ENCODE peak calls at places on chromosomes 16 and 17, in seven cellular contexts. F is heart right ventricle, C is HL-60, S is left ventricle myocardium inferior, G is colonic mucosa, I is OCI-LY7, A is IMR-90. Y is an unnamed sample.

GRCh38 chr16:2831203-2831602 is 1.1 kb downstream of the ZG16B start:
- DNase-seq in F (no peak), C (no peak), S (no peak), G (no peak), I (no peak), A (no peak), Y (no peak)

GRCh38 chr17:27546624-27547300 is 84.2 kb upstream of the LGALS9 start:
- DNase-seq in F (no peak), C (no peak), S (no peak), G (no peak), I (no peak), A (peak), Y (no peak)

GRCh38 chr16:81642107-81642436 is 137.0 kb upstream of the PLCG2 start:
- DNase-seq in F (no peak), C (no peak), S (no peak), G (no peak), I (no peak), A (no peak), Y (no peak)

GRCh38 chr17:7739746-7740145 is 22.2 kb downstream of the DNAH2 start:
- DNase-seq in F (no peak), C (no peak), S (no peak), G (no peak), I (no peak), A (no peak), Y (no peak)

GRCh38 chr17:37385439-37385990 is 9.7 kb downstream of the C17orf78 start:
- DNase-seq in F (no peak), C (no peak), S (no peak), G (no peak), I (no peak), A (no peak), Y (no peak)

GRCh38 chr17:40113961-40114272 is 7.9 kb upstream of the MSL1 start:
- DNase-seq in F (no peak), C (no peak), S (no peak), G (no peak), I (no peak), A (peak), Y (no peak)

GRCh38 chr17:8904201-8904600 is 36.7 kb upstream of the PIK3R6 start:
- DNase-seq in F (no peak), C (no peak), S (no peak), G (no peak), I (no peak), A (no peak), Y (no peak)

GRCh38 chr16:66370786-66371684 is 4.5 kb downstream of the CDH5 start:
- DNase-seq in F (no peak), C (no peak), S (no peak), G (no peak), I (no peak), A (no peak), Y (no peak)

GRCh38 chr16:12584488-12585233 is 219.0 kb downstream of the CPPED1 start:
- DNase-seq in F (no peak), C (no peak), S (no peak), G (no peak), I (no peak), A (no peak), Y (no peak)

GRCh38 chr17:63356275-63356905 is 89.7 kb downstream of the CYB561 start:
- DNase-seq in F (no peak), C (no peak), S (no peak), G (no peak), I (no peak), A (peak), Y (no peak)

GRCh38 chr17:43224146-43224705 is 4.2 kb downstream of the CCDC200 start:
- DNase-seq in F (no peak), C (no peak), S (no peak), G (peak), I (no peak), A (no peak), Y (no peak)

GRCh38 chr17:40556884-40557414 is 8.3 kb downstream of the CCR7 start:
- DNase-seq in F (no peak), C (no peak), S (peak), G (peak), I (no peak), A (no peak), Y (peak)

GRCh38 chr17:67475161-67475887 is 98.2 kb downstream of the PITPNC1 start:
- DNase-seq in F (peak), C (no peak), S (peak), G (peak), I (peak), A (peak), Y (peak)

GRCh38 chr16:78362736-78363135 is 263.3 kb downstream of the WWOX start:
- DNase-seq in F (no peak), C (no peak), S (no peak), G (no peak), I (no peak), A (no peak), Y (no peak)

GRCh38 chr17:14510136-14510535 is 209.3 kb downstream of the HS3ST3B1 start:
- DNase-seq in F (no peak), C (no peak), S (no peak), G (no peak), I (no peak), A (peak), Y (no peak)

GRCh38 chr16:4859190-4859899 is 12.1 kb downstream of the UBN1 start:
- DNase-seq in F (no peak), C (no peak), S (no peak), G (no peak), I (no peak), A (no peak), Y (peak)

GRCh38 chr16:57689772-57690558 is 4.6 kb upstream of the DRC7 start:
- DNase-seq in F (no peak), C (peak), S (no peak), G (no peak), I (peak), A (no peak), Y (no peak)

GRCh38 chr17:49121696-49122292 is 10.8 kb upstream of the B4GALNT2 start:
- DNase-seq in F (no peak), C (no peak), S (no peak), G (no peak), I (no peak), A (no peak), Y (no peak)

GRCh38 chr17:80441133-80441578 is 26.2 kb downstream of the ENDOV start:
- DNase-seq in F (peak), C (peak), S (peak), G (no peak), I (peak), A (peak), Y (no peak)

GRCh38 chr17:17416007-17416399 is 60.8 kb upstream of the MED9 start:
- DNase-seq in F (no peak), C (peak), S (no peak), G (peak), I (peak), A (peak), Y (no peak)

DNA sequence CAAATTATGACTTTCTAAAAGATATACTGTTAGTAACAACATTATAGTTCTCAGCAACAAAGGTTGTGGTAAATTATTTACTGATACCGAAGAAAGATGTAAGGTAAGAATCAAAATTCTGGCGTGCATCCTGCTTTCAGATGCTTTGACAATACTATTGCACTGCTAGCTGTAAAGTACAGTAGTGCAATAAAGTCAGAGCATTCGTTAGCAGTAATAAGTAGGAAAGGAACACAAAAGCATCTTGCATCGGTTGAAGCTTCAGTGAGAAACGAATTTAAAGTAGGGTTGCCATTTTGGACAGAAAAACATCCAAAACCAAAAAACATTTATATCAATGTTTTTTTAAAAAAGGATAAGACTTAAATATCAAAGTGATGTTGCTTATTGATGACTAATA is 4.0 kb downstream of the SKA2 start:
- DNase-seq in F (no peak), C (no peak), S (no peak), G (no peak), I (no peak), A (peak), Y (no peak)
- H3K27ac ChIP-seq in F (no peak), C (no peak), S (no peak), G (no peak), I (no peak), A (no peak), Y (no peak)

GRCh38 chr16:49643429-49644142 is 212.3 kb downstream of the ZNF423 start:
- DNase-seq in F (no peak), C (no peak), S (no peak), G (no peak), I (no peak), A (peak), Y (no peak)

GRCh38 chr16:49645263-49645662 is 210.6 kb downstream of the ZNF423 start:
- DNase-seq in F (no peak), C (no peak), S (no peak), G (no peak), I (no peak), A (no peak), Y (no peak)

GRCh38 chr16:49641250-49641649 is 214.7 kb downstream of the ZNF423 start:
- DNase-seq in F (no peak), C (no peak), S (no peak), G (no peak), I (no peak), A (no peak), Y (no peak)

GRCh38 chr16:49640606-49641005 is 215.3 kb downstream of the ZNF423 start:
- DNase-seq in F (no peak), C (no peak), S (no peak), G (no peak), I (no peak), A (no peak), Y (no peak)

GRCh38 chr16:49644143-49644460 is 211.8 kb downstream of the ZNF423 start:
- DNase-seq in F (no peak), C (no peak), S (no peak), G (no peak), I (no peak), A (no peak), Y (no peak)
- H3K4me3 ChIP-seq in F (no peak), C (no peak), S (no peak), G (no peak), I (no peak), A (no peak), Y (no peak)

GRCh38 chr16:11187522-11187921 is 68.5 kb downstream of the SOCS1 start:
- DNase-seq in F (no peak), C (no peak), S (no peak), G (no peak), I (no peak), A (no peak), Y (no peak)
- H3K27ac ChIP-seq in F (no peak), C (no peak), S (no peak), G (no peak), I (no peak), A (no peak), Y (no peak)

GRCh38 chr17:30232015-30232821 is 3.3 kb downstream of the SLC6A4 start:
- DNase-seq in F (no peak), C (no peak), S (no peak), G (no peak), I (no peak), A (no peak), Y (no peak)
- H3K4me3 ChIP-seq in F (no peak), C (no peak), S (no peak), G (no peak), I (no peak), A (no peak), Y (no peak)

GRCh38 chr17:75549246-75550138 is 24.0 kb downstream of the LLGL2 start:
- DNase-seq in F (no peak), C (no peak), S (no peak), G (peak), I (no peak), A (no peak), Y (no peak)
- H3K27ac ChIP-seq in F (no peak), C (no peak), S (no peak), G (peak), I (no peak), A (no peak), Y (no peak)

DNA sequence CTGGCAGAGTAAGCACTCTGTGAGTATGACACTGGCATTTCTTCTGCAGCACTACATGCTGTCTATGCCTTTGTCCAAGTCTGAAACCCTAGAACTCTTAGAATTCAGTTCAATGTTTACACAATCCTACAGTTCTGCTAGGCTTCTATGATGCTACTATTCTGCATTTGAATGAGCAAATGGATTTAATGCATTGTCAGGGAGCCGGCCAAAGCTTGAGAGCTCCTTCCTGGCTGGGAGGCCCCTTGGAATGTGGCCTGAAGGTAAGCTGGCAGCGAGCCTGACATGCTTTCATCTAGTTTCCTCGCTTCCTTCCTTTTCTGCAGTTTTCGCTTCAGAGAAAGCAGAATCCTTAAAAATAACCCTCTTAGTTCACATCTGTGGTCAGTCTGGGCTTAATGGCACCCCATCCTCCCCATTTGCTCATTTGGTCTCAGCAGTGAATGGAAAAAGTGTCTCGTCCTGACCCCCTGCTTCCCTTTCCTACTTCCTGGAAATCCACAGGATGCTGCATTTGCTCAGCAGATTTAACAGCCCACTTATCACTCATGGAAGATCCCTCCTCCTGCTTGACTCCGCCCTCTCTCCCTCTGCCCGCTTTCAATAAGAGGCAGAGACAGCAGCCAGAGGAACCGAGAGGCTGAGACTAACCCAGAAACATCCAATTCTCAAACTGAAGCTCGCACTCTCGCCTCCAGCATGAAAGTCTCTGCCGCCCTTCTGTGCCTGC is at the start of gene CCL2:
- DNase-seq in F (peak), C (peak), S (peak), G (peak), I (no peak), A (peak), Y (peak)
- H3K4me3 ChIP-seq in F (peak), C (peak), S (peak), G (peak), I (no peak), A (peak), Y (peak)

GRCh38 chr16:86816930-86817625 is 238.7 kb downstream of the FOXL1 start:
- DNase-seq in F (no peak), C (no peak), S (no peak), G (no peak), I (no peak), A (no peak), Y (no peak)
- H3K27ac ChIP-seq in F (no peak), C (no peak), S (no peak), G (no peak), I (no peak), A (no peak), Y (no peak)

DNA sequence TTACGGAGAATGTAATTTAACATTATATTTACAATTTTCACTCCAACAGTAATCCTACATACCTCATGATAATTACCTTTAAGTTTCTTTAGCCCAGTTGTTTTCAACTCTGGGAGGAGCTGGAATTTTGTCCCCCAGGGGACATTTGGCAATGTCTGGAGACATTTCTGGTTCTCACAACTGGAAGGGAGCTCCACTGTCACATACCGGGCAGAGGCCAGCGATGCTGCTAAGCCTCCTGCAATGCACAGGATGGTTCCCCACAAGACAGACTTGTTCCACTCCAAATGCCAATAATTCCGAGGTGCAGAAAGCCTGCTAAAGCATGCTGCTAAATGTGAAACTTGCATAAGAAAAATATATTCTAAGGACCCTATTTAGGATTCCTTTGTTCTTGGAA is 251.1 kb upstream of the IRX5 start:
- DNase-seq in F (no peak), C (no peak), S (no peak), G (no peak), I (no peak), A (no peak), Y (no peak)
- H3K4me3 ChIP-seq in F (no peak), C (no peak), S (no peak), G (no peak), I (no peak), A (no peak), Y (no peak)